ENCODE peak calls at places on chromosomes 7 and 10, in ten cellular contexts. P is hepatocyte, F is AG09309, H is LNCaP clone FGC, I is ovary, U is fibroblast of mammary gland, K is spleen, E is Caco-2, L is fibroblast of lung, G is keratinocyte. M is an unnamed sample.

GRCh38 chr7:132614428-132615076 is 38.3 kb upstream of the PLXNA4 start:
- DNase-seq in P (peak), U (peak), H (no peak), I (peak), K (no peak), L (peak), E (peak), G (no peak), F (no peak), M (peak)

GRCh38 chr10:124180947-124181549 is 87.7 kb upstream of the CHST15 start:
- DNase-seq in P (no peak), I (no peak), K (no peak), F (no peak), E (no peak), H (no peak), L (peak), G (no peak), U (peak), M (peak)

GRCh38 chr10:119633538-119634218 is 17.5 kb upstream of the BAG3 start:
- DNase-seq in L (no peak), I (no peak), E (no peak), P (no peak), G (no peak), K (no peak), H (no peak), F (no peak), U (no peak), M (no peak)

GRCh38 chr7:99543916-99544315 is 8.0 kb downstream of the FAM200A start:
- DNase-seq in K (no peak), P (no peak), G (no peak), I (no peak), L (no peak), H (no peak), E (no peak), U (no peak), F (no peak), M (no peak)

GRCh38 chr7:131196808-131197207 is 130.9 kb upstream of the MKLN1 start:
- DNase-seq in F (no peak), I (no peak), K (no peak), U (peak), H (peak), L (peak), G (no peak), E (peak), P (peak), M (peak)

GRCh38 chr7:156533964-156534363 is 106.6 kb upstream of the RNF32 start:
- DNase-seq in E (no peak), F (no peak), G (no peak), K (no peak), H (no peak), L (no peak), P (no peak), U (no peak), I (no peak), M (no peak)

GRCh38 chr7:149670288-149670687 is 103.1 kb downstream of the ZNF467 start:
- DNase-seq in H (peak), F (no peak), L (peak), P (peak), E (no peak), G (no peak), U (peak), I (no peak), K (no peak), M (peak)

GRCh38 chr7:133095119-133095671 is 13.3 kb upstream of the CHCHD3 start:
- DNase-seq in F (no peak), I (no peak), U (no peak), H (no peak), G (no peak), P (no peak), E (no peak), L (no peak), K (no peak), M (no peak)

GRCh38 chr10:62093863-62094291 is 174.8 kb downstream of the RTKN2 start:
- DNase-seq in E (peak), U (peak), I (no peak), L (peak), G (no peak), K (no peak), H (no peak), F (peak), P (no peak), M (peak)

GRCh38 chr7:11830004-11830403 is 2.0 kb downstream of the THSD7A start:
- DNase-seq in G (no peak), U (no peak), F (no peak), I (no peak), P (no peak), E (no peak), H (no peak), K (no peak), L (no peak), M (no peak)

GRCh38 chr7:44213872-44214595 is 13.3 kb downstream of the YKT6 start:
- DNase-seq in H (peak), G (no peak), L (peak), P (peak), I (peak), U (peak), F (no peak), E (peak), K (no peak), M (peak)

GRCh38 chr10:132298038-132298935 is 9.5 kb downstream of the STK32C start:
- DNase-seq in K (peak), I (peak), G (no peak), F (no peak), P (no peak), L (no peak), E (no peak), H (no peak), U (no peak), M (no peak)

GRCh38 chr10:117541909-117542705 is 439 bp upstream of the EMX2 start:
- DNase-seq in G (peak), F (peak), H (no peak), I (peak), L (peak), K (no peak), U (peak), E (peak), P (peak), M (peak)

GRCh38 chr7:90233569-90233968 is 11.4 kb upstream of the CFAP69 start:
- DNase-seq in L (no peak), H (no peak), I (no peak), K (no peak), G (no peak), P (no peak), F (no peak), U (no peak), E (no peak), M (no peak)

GRCh38 chr10:80946957-80947722 is 409.4 kb downstream of the SH2D4B start:
- DNase-seq in F (no peak), H (peak), G (no peak), U (no peak), P (no peak), L (no peak), K (no peak), I (no peak), E (no peak), M (no peak)

GRCh38 chr7:24727165-24728120 is 29.8 kb downstream of the GSDME start:
- DNase-seq in P (no peak), L (peak), F (no peak), H (no peak), E (no peak), U (peak), K (no peak), G (no peak), I (no peak), M (no peak)

GRCh38 chr7:480531-481218 is 39.0 kb downstream of the PDGFA start:
- DNase-seq in G (no peak), F (no peak), K (peak), P (no peak), I (peak), U (no peak), H (no peak), E (no peak), L (no peak), M (no peak)

GRCh38 chr10:54853883-54854282 is 52.9 kb upstream of the PCDH15 start:
- DNase-seq in I (no peak), G (no peak), L (no peak), U (no peak), F (no peak), H (no peak), P (no peak), K (no peak), E (no peak), M (no peak)

GRCh38 chr10:27474741-27475140 is 29.4 kb upstream of the RAB18 start:
- DNase-seq in P (no peak), H (no peak), K (no peak), L (no peak), E (no peak), I (no peak), U (peak), G (no peak), F (no peak), M (no peak)

GRCh38 chr10:133458710-133459453 is 5.1 kb downstream of the SCART1 start:
- DNase-seq in H (no peak), U (no peak), L (no peak), E (no peak), I (no peak), K (peak), P (no peak), F (no peak), G (no peak), M (no peak)

DNA sequence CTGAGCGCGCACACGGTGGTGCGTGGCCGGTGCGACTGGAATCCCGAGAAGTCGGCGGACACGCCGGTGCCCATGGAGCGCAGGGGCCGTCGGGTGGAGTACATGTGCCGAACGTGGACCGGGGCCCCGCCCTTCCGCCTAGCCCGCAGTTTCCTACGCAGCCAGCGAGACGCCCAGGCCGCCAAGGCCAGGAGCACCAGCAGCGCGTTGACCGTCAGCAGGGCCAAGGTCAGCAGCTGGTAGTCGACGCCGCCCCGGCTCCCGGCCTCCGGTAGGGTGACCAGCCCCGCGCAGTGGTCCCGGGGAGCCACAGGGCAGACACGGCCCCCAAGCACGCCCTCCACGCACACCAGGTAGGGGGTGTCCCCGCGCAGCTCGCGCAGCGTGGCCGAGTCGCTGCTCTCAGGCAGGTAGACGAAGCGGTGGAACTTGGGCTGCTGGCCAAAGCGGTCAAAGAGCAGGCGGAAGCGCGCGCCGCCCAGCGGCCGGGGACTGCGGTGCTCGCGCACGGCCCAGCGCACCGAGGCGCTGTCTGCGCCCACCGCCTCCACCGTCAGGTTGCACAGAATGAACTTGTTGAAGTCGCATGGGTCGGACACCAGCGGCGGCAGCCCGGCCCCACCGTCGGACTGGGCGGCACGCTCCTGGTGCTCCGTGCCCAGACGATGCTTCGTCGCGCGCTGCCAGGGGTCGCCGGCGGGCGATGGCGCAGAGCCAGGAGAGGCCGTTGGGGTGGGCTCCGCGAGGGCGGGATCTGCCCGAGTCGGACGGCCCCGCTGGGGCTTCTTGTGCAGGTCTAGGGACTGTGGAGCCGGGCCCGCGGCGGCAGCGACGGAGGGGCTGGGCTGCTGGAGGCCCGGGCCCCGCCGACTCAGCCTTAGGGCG is 2.2 kb downstream of the TRIL start:
- DNase-seq in I (peak), K (peak), E (peak), H (no peak), U (peak), P (peak), G (no peak), F (no peak), L (peak), M (peak)
- TF ChIP-seq CTCF in I (no peak), K (peak), E (peak), H (peak), U (no peak), P (peak), G (peak), F (peak), L (peak), M (peak)

DNA sequence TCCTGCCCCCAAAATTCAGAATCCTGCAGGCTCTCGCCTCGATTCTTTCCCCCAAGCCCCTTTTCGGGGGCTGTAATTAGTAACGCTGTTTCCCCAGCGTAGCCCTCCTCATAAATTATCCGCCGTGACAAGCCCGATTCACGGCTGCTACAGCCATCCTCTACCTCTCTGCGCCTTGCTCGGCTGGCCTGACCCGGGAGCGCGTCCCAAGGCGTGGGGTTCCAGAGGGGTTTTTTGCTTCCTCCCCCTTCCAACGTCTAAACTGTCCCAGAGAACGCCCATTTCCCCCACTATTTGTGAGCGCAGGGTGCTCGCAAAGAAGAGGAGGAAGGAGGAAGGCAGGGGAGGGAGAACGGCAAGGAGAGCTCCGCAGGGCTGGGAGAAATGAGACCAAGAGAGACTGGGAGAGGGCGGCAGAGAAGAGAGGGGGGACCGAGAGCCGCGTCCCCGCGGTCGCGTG is 889 bp downstream of the HOXA5 start:
- DNase-seq in I (no peak), H (no peak), K (no peak), L (no peak), U (no peak), E (no peak), P (no peak), F (no peak), G (no peak), M (no peak)
- H3K4me3 ChIP-seq in I (peak), H (no peak), K (peak), L (peak), U (peak), E (peak), P (peak), F (peak), G (peak), M (peak)

DNA sequence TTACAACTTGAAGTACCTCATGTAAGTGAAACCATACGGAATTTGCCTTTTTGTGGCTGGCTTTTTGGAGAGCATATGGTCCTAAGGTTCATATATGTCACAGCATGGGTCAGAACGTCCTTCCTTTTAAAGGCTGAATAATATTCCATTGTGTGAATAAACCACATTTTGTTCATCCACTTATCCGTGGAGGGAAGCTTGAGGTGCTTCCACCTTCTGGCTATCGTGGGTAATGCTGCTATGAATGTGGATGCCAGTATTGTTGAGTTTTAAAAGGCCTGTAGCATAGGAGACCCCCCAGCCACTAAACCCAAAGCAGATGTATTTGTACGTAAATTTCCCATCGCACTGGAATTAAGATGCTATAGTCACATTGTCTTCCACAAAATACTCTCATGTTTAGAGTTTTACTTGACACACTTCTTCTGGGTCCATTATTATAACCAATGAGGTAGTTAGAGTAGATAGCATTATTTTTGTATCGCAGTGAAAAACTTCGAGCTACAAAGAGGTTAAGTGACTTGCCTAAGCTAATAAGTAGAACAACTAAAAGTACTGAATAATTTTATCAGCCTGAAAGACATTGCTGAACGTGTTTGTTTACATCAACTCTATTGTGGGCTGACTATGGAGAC is 182.9 kb upstream of the CTBP2 start:
- DNase-seq in L (peak), H (no peak), E (peak), U (peak), I (no peak), G (no peak), F (no peak), K (no peak), P (peak), M (peak)
- TF ChIP-seq CTCF in L (peak), H (peak), E (peak), U (peak), I (peak), G (peak), F (peak), K (peak), P (peak), M (peak)

GRCh38 chr7:54799792-54800191 is 40.8 kb upstream of the SEC61G start:
- DNase-seq in H (no peak), K (no peak), L (no peak), G (no peak), I (no peak), E (no peak), P (no peak), F (no peak), U (no peak), M (no peak)

GRCh38 chr7:54802114-54802513 is 43.1 kb upstream of the SEC61G start:
- DNase-seq in P (no peak), F (no peak), H (no peak), G (no peak), I (peak), E (no peak), K (no peak), U (no peak), L (no peak), M (no peak)

GRCh38 chr7:54798569-54798968 is 39.6 kb upstream of the SEC61G start:
- DNase-seq in G (no peak), K (no peak), I (no peak), E (no peak), L (no peak), H (no peak), F (no peak), P (no peak), U (no peak), M (no peak)

GRCh38 chr7:54796853-54797252 is 37.8 kb upstream of the SEC61G start:
- DNase-seq in E (no peak), L (no peak), F (no peak), U (no peak), I (no peak), P (no peak), K (no peak), H (peak), G (no peak), M (no peak)

GRCh38 chr7:54802841-54803240 is 43.8 kb upstream of the SEC61G start:
- DNase-seq in G (peak), I (no peak), P (no peak), F (no peak), H (no peak), K (no peak), U (peak), E (no peak), L (no peak), M (peak)
- H3K4me3 ChIP-seq in G (no peak), I (no peak), P (no peak), F (no peak), H (no peak), K (no peak), U (no peak), E (no peak), L (no peak), M (no peak)

DNA sequence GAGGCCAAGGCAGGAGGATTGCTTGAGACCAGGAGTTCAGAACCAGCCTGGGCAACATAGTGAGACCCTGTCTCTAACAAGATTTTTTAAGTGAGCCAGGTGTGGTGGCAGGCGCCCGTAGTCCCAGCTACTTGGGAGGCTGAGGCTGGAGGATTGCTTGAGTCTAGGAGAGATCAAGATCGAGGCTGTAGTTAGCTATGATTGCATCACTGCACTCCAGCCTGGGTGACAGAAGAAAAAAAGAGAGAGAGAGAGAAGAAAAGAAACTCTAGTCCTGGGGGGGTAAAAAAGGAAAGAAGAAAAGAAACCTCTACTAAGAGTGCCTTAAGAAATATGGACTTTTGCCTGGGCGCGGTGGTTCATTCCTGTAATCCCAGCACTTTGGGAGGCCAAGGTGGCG is 34.8 kb downstream of the GTF2IRD1 start:
- DNase-seq in G (no peak), P (no peak), H (no peak), F (no peak), E (no peak), L (no peak), K (no peak), I (no peak), U (no peak), M (no peak)
- TF ChIP-seq CTCF in G (no peak), P (no peak), H (no peak), F (no peak), E (no peak), L (no peak), K (no peak), I (no peak), U (no peak), M (no peak)